ENCODE peak calls at places on chromosomes 16 and 17, in eight cellular contexts. T is thoracic aorta, S is H9, V is PC-9, E is tibial artery, U is heart left ventricle, M is prostate gland, P is cardiac muscle cell. I is an unnamed sample.

GRCh38 chr16:65114527-65114926 is 7.3 kb downstream of the CDH11 start:
- DNase-seq in T (no peak), S (no peak), V (no peak), E (no peak), U (no peak), M (no peak), P (no peak), I (no peak)

GRCh38 chr17:9839433-9839832 is 13.7 kb downstream of the GLP2R start:
- DNase-seq in T (no peak), S (peak; percentile 74), V (peak; percentile 55), E (no peak), U (no peak), M (no peak), P (no peak), I (no peak)

GRCh38 chr17:29214215-29215146 is 32.2 kb upstream of the CRYBA1 start:
- DNase-seq in T (no peak), S (no peak), V (no peak), E (no peak), U (no peak), M (no peak), P (no peak), I (no peak)

GRCh38 chr16:87686697-87687570 is 78.9 kb downstream of the KLHDC4 start:
- DNase-seq in T (no peak), S (no peak), V (no peak), E (no peak), U (no peak), M (no peak), P (no peak), I (no peak)

GRCh38 chr17:50550661-50551432 is 3.9 kb downstream of the SPATA20 start:
- DNase-seq in T (peak; percentile 46), S (peak; percentile 98), V (no peak), E (peak; percentile 90), U (peak; percentile 86), M (peak; percentile 72), P (peak; percentile 93), I (no peak)

GRCh38 chr17:78727057-78727456 is 55.0 kb downstream of the CYTH1 start:
- DNase-seq in T (no peak), S (no peak), V (no peak), E (no peak), U (no peak), M (no peak), P (no peak), I (no peak)

GRCh38 chr16:64455275-64455674 is 666.6 kb downstream of the CDH11 start:
- DNase-seq in T (no peak), S (no peak), V (no peak), E (no peak), U (no peak), M (no peak), P (no peak), I (no peak)

GRCh38 chr16:3934491-3935185 is 54.1 kb upstream of the CREBBP start:
- DNase-seq in T (no peak), S (no peak), V (no peak), E (no peak), U (no peak), M (no peak), P (no peak), I (no peak)

GRCh38 chr16:89051521-89052166 is 42.0 kb upstream of the ACSF3 start:
- DNase-seq in T (no peak), S (no peak), V (no peak), E (no peak), U (peak; percentile 17), M (no peak), P (no peak), I (no peak)

GRCh38 chr16:81035975-81036750 is 521 bp downstream of the ATMIN start:
- DNase-seq in T (no peak), S (peak; percentile 42), V (no peak), E (peak; percentile 66), U (peak; percentile 43), M (peak; percentile 7), P (peak; percentile 55), I (no peak)

GRCh38 chr17:65515512-65515911 is 45.9 kb downstream of the AXIN2 start:
- DNase-seq in T (no peak), S (peak; percentile 43), V (no peak), E (peak; percentile 25), U (no peak), M (no peak), P (no peak), I (no peak)

GRCh38 chr16:84368327-84368996 is at the start of gene ATP2C2:
- DNase-seq in T (no peak), S (peak; percentile 92), V (peak; percentile 68), E (no peak), U (no peak), M (peak; percentile 78), P (peak; percentile 40), I (no peak)

DNA sequence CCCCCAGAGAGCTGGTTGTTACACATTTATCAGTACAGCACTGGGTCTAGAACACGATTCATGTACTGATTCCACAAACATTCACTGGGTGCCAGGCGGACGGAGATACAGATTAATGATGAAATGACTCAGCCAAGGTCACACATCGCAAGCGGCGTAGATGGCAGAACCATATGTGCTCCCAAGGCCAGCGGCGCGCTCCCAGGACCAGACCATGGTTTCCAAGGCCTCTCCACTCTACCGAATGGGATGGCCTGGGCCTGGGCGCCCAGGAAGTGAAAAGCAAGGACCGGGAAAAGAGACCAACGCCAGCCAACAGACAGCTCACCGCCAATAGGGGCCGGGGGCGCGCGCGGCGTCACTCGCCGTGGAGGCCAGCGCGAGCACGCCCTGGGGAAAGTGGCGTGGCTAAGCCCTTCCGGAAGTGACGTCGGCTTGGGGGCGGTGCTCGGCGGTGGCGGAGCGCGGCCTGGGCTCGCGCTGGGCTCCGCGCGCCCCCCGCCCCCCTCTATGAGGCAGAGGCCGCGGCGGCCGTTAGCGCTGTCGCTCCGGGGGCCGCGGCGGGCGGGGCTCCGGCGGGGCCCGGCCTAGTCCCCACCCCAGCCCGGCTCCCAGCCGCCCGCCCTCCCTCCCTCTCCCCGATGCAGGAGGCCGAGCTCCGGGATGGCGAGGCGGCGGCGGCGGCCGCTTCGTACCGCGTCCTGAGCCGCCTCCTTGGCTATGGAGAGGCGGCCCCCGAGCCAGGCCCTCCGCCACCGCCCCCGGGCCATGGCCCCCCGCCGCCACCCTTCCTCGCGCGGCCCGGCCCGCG is at the start of gene SOCS7:
- DNase-seq in T (peak; percentile 74), S (peak; percentile 94), V (peak; percentile 75), E (peak; percentile 94), U (peak; percentile 96), M (peak; percentile 90), P (peak; percentile 96), I (peak; percentile 29)
- H3K4me1 ChIP-seq in T (peaks cover 28% of the 10 kb centered on the region), S (peaks cover 7% of the 10 kb centered on the region), V (peaks cover 29% of the 10 kb centered on the region), E (peaks cover 20% of the 10 kb centered on the region), U (peaks cover 41% of the 10 kb centered on the region), M (peaks cover 11% of the 10 kb centered on the region), P (peaks cover 9% of the 10 kb centered on the region), I (peaks cover 55% of the 10 kb centered on the region)

GRCh38 chr16:67185003-67185865 is 1.5 kb upstream of the MATCAP1 start:
- DNase-seq in T (peak; percentile 79), S (peak; percentile 96), V (peak; percentile 52), E (peak; percentile 96), U (peak; percentile 95), M (peak; percentile 82), P (peak; percentile 97), I (peak; percentile 50)

GRCh38 chr16:67183284-67183626 is 508 bp downstream of the MATCAP1 start:
- DNase-seq in T (no peak), S (no peak), V (no peak), E (no peak), U (no peak), M (no peak), P (no peak), I (no peak)

GRCh38 chr16:67183627-67184452 is at the start of gene MATCAP1:
- DNase-seq in T (peak; percentile 92), S (peak; percentile 97), V (peak; percentile 93), E (peak; percentile 97), U (peak; percentile 96), M (peak; percentile 96), P (peak; percentile 97), I (peak; percentile 76)

GRCh38 chr16:67185866-67186134 is 2.0 kb upstream of the MATCAP1 start:
- DNase-seq in T (no peak), S (no peak), V (no peak), E (no peak), U (no peak), M (no peak), P (no peak), I (no peak)

DNA sequence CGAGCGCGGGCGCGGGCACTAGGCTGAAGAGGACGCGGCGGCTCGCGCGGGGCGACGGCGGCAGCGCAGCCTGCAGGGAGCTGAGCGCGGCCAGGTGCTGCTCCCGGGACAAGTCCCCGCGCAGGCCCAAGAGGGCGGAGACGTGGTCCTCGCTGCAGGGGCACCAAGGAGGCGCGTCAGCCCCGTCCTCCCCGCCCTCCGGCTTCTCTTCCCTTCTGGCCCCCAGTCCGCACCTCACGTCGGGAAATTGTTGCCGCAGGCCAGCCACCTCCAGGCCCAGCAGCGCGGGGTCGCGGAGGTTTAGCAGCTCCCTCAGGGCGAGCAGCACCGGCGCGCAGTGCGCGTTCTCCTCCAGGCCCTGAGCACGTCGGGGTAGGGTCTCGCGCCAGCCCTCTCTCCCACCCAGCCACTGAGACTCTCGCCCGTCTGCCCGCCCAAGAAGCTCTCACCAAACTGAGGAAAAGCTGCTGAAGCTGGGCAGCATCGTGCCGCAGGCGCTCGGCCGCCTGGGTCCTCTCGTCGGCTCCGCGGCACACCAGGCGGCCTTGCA is 765 bp upstream of the MATCAP1 start:
- DNase-seq in T (no peak), S (no peak), V (no peak), E (no peak), U (no peak), M (no peak), P (peak; percentile 54), I (no peak)
- H3K27ac ChIP-seq in T (peak overlapping the region; percentile 89), S (no peak overlapping the region), V (peak overlapping the region; percentile 66), E (peak overlapping the region; percentile 84), U (peak overlapping the region; percentile 90), M (peak overlapping the region; percentile 98), P (no peak overlapping the region), I (peak overlapping the region; percentile 99)

DNA sequence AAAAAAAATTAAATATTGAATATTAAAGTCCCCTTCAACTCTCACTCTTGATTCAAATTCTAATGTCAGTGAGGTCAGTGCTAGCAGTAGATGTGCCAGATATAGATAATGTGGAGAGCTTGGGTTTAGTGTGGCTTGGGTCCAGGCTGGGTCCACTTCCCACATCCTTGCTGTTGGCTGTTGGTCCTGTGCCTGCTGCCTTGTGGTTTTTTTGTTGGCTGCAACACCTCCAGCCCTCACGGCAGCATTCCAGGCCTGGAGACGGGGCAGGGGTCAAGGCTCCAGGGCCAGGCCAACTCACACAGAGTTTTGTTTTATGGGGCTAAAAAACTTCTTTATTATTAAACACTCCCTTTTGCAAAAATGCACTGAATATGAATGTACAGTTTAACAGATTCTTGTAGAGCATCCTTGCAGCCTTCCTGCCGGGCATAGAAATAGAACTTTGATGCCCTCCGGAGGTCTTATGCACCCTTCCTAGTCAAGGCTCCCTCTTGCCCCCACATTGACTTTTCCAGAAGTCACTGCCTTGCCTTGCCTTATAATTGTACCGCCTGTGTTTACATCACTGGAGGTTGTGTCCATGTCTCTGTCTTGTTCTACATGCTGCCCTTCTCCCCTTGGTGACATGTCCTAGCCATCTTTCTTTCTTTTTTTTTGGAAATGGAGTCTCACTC is 25.5 kb upstream of the MYO15B start:
- DNase-seq in T (no peak), S (no peak), V (no peak), E (no peak), U (no peak), M (no peak), P (no peak), I (no peak)
- TF ChIP-seq CTCF in T (no peak), S (no peak), V (no peak), E (no peak), U (no peak), M (no peak), P (no peak), I (no peak)

DNA sequence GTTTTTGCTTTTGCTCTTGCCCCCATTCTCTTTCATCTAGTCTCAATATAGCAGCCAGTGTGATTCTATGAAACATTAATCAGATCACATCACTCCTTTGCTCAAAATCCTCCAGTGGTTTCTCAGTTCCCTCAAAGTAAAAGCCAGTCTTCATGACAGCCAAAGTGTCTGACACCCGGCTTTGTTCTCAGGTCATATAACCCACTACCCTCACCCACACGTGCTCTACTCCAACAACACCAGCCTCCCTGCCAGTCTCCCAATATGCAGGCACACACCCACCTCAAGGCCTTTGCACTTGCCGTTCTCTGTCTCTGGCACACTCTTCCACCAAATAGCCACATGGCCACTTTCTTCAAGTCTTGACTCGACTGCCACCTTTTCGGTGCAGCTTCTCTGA is 4.4 kb downstream of the MTMR4 start:
- DNase-seq in T (no peak), S (no peak), V (peak; percentile 15), E (no peak), U (no peak), M (no peak), P (no peak), I (no peak)
- H3K4me1 ChIP-seq in T (peaks cover 11% of the 10 kb centered on the region), S (no peaks in the 10 kb centered on the region), V (peaks cover 7% of the 10 kb centered on the region), E (peaks cover 15% of the 10 kb centered on the region), U (peaks cover 28% of the 10 kb centered on the region), M (peaks cover 3% of the 10 kb centered on the region), P (peaks cover 20% of the 10 kb centered on the region), I (peaks cover 10% of the 10 kb centered on the region)

I was measured in esophagus squamous epithelium.